ENCODE peak calls at places on chromosomes 16 and 17, in eight cellular contexts. K is IMR-90, U is PC-3, E is A549, P is mammary epithelial cell, A is SK-N-SH, W is keratinocyte, Q is endothelial cell of umbilical vein. D is an unnamed sample.

GRCh38 chr17:3754458-3755334 is 31.0 kb downstream of the HASPIN start:
- DNase-seq in K (no peak), U (peak; percentile 93), E (peak; percentile 58), P (peak; percentile 96), A (peak; percentile 79), W (peak; percentile 99), Q (no peak), D (peak; percentile 58)

GRCh38 chr17:22703786-22704441 is 1011.6 kb downstream of the KCNJ18 start:
- DNase-seq in K (no peak), U (no peak), E (peak; percentile 21), P (no peak), A (peak; percentile 68), W (no peak), Q (no peak), D (no peak)

GRCh38 chr16:75000481-75001081 is 1.8 kb downstream of the ZNRF1 start:
- DNase-seq in K (peak; percentile 37), U (peak; percentile 30), E (no peak), P (peak; percentile 47), A (peak; percentile 61), W (no peak), Q (peak; percentile 42), D (peak; percentile 52)

GRCh38 chr16:53865492-53865863 is 161.5 kb downstream of the FTO start:
- DNase-seq in K (no peak), U (no peak), E (peak; percentile 22), P (peak; percentile 84), A (no peak), W (peak; percentile 25), Q (peak; percentile 73), D (peak; percentile 71)

GRCh38 chr16:59688006-59688405 is 953.9 kb upstream of the GOT2 start:
- DNase-seq in K (no peak), U (no peak), E (no peak), P (no peak), A (no peak), W (no peak), Q (no peak), D (no peak)

GRCh38 chr17:29870836-29871430 is 59.1 kb downstream of the SSH2 start:
- DNase-seq in K (no peak), U (no peak), E (no peak), P (no peak), A (no peak), W (no peak), Q (no peak), D (no peak)

GRCh38 chr16:75477680-75478473 is 13.4 kb upstream of the TMEM170A start:
- DNase-seq in K (no peak), U (peak; percentile 58), E (no peak), P (peak; percentile 52), A (no peak), W (no peak), Q (no peak), D (no peak)

GRCh38 chr16:2470603-2471015 is 488 bp upstream of the NTN3 start:
- DNase-seq in K (no peak), U (peak; percentile 24), E (peak; percentile 41), P (no peak), A (no peak), W (no peak), Q (no peak), D (peak; percentile 37)

GRCh38 chr16:1310832-1311200 is 1.4 kb downstream of the UBE2I start:
- DNase-seq in K (no peak), U (no peak), E (no peak), P (no peak), A (no peak), W (no peak), Q (peak; percentile 29), D (peak; percentile 65)

GRCh38 chr16:28623172-28623711 is 13.4 kb upstream of the SULT1A1 start:
- DNase-seq in K (no peak), U (peak; percentile 67), E (peak; percentile 32), P (peak; percentile 39), A (no peak), W (no peak), Q (peak; percentile 24), D (peak; percentile 53)

GRCh38 chr16:70510216-70510615 is 13.1 kb downstream of the COG4 start:
- DNase-seq in K (no peak), U (no peak), E (no peak), P (no peak), A (no peak), W (no peak), Q (no peak), D (no peak)

GRCh38 chr16:66996983-66997358 is 8.6 kb downstream of the CES4A start:
- DNase-seq in K (no peak), U (no peak), E (no peak), P (no peak), A (no peak), W (no peak), Q (no peak), D (no peak)

GRCh38 chr17:73365203-73365933 is 53.6 kb upstream of the CDC42EP4 start:
- DNase-seq in K (no peak), U (no peak), E (no peak), P (no peak), A (no peak), W (no peak), Q (no peak), D (peak; percentile 17)

GRCh38 chr16:15576960-15577958 is 65.7 kb downstream of the MARF1 start:
- DNase-seq in K (no peak), U (no peak), E (no peak), P (no peak), A (no peak), W (no peak), Q (no peak), D (no peak)

GRCh38 chr16:55113195-55113594 is 182.5 kb downstream of the IRX5 start:
- DNase-seq in K (no peak), U (no peak), E (no peak), P (no peak), A (no peak), W (no peak), Q (no peak), D (no peak)

GRCh38 chr17:1095093-1095852 is 84.5 kb downstream of the ABR start:
- DNase-seq in K (no peak), U (no peak), E (no peak), P (no peak), A (no peak), W (no peak), Q (no peak), D (no peak)

GRCh38 chr17:83034525-83034924 is 44.9 kb upstream of the METRNL start:
- DNase-seq in K (no peak), U (no peak), E (no peak), P (no peak), A (no peak), W (no peak), Q (no peak), D (no peak)

GRCh38 chr17:14061666-14062560 is 7.4 kb upstream of the COX10 start:
- DNase-seq in K (peak; percentile 84), U (peak; percentile 93), E (no peak), P (peak; percentile 48), A (no peak), W (peak; percentile 36), Q (peak; percentile 69), D (peak; percentile 93)

GRCh38 chr17:14070344-14071007 is 1.2 kb downstream of the COX10 start:
- DNase-seq in K (no peak), U (no peak), E (no peak), P (no peak), A (no peak), W (no peak), Q (no peak), D (no peak)

GRCh38 chr17:14069251-14069981 is at the start of gene COX10:
- DNase-seq in K (peak; percentile 71), U (peak; percentile 96), E (peak; percentile 92), P (peak; percentile 85), A (peak; percentile 89), W (peak; percentile 36), Q (peak; percentile 80), D (peak; percentile 94)

GRCh38 chr17:14068542-14069250 is 608 bp upstream of the COX10 start:
- DNase-seq in K (no peak), U (peak; percentile 26), E (peak; percentile 14), P (no peak), A (no peak), W (no peak), Q (no peak), D (peak; percentile 14)

DNA sequence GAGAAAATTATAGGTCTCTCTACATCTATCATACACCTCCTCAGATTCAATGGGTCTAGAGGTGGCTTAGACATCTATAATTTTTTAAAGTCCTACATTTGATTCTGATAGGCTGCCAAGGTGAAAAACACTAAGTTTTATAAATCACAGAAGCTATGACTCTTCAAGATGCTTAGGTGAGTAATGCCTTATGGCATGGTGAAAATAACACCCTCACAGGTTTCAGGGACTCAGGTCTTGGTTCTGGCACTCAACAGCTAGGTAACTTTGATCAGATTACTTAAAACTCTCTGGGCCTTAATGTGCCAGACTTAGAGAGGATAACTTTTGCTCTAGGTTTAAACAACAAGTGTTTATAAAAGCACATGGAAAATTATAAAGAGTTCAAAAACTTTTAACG is 2.0 kb upstream of the COX10 start:
- DNase-seq in K (no peak), U (peak; percentile 10), E (no peak), P (no peak), A (no peak), W (no peak), Q (no peak), D (peak; percentile 10)
- H3K4me2 ChIP-seq in K (no peak overlapping the region), U (peak overlapping the region; percentile 12), E (no peak overlapping the region), P (no peak overlapping the region), A (no peak overlapping the region), W (no peak overlapping the region), Q (no peak overlapping the region), D (no peak overlapping the region)

GRCh38 chr17:6570731-6571465 is 14.5 kb upstream of the PITPNM3 start:
- DNase-seq in K (no peak), U (no peak), E (no peak), P (no peak), A (no peak), W (no peak), Q (no peak), D (no peak)
- H3K4me2 ChIP-seq in K (no peak overlapping the region), U (no peak overlapping the region), E (no peak overlapping the region), P (no peak overlapping the region), A (no peak overlapping the region), W (no peak overlapping the region), Q (no peak overlapping the region), D (no peak overlapping the region)

GRCh38 chr17:62617894-62618472 is 9.5 kb upstream of the MRC2 start:
- DNase-seq in K (peak; percentile 41), U (no peak), E (no peak), P (no peak), A (no peak), W (no peak), Q (no peak), D (peak; percentile 66)

GRCh38 chr17:62618647-62619412 is 8.6 kb upstream of the MRC2 start:
- DNase-seq in K (no peak), U (no peak), E (no peak), P (no peak), A (no peak), W (no peak), Q (no peak), D (no peak)

GRCh38 chr17:62619413-62620155 is 7.9 kb upstream of the MRC2 start:
- DNase-seq in K (no peak), U (no peak), E (no peak), P (no peak), A (no peak), W (no peak), Q (no peak), D (no peak)

GRCh38 chr17:62615503-62615902 is 12.0 kb upstream of the MRC2 start:
- DNase-seq in K (no peak), U (no peak), E (no peak), P (no peak), A (no peak), W (no peak), Q (no peak), D (no peak)

GRCh38 chr17:62616993-62617893 is 10.2 kb upstream of the MRC2 start:
- DNase-seq in K (peak; percentile 56), U (no peak), E (no peak), P (no peak), A (no peak), W (no peak), Q (no peak), D (peak; percentile 43)
- H3K4me2 ChIP-seq in K (no peak overlapping the region), U (no peak overlapping the region), E (no peak overlapping the region), P (no peak overlapping the region), A (no peak overlapping the region), W (no peak overlapping the region), Q (no peak overlapping the region), D (no peak overlapping the region)

GRCh38 chr16:13919683-13920509 is at the start of gene ERCC4:
- DNase-seq in K (peak; percentile 98), U (peak; percentile 98), E (peak; percentile 99), P (peak; percentile 98), A (peak; percentile 96), W (peak; percentile 94), Q (peak; percentile 100), D (peak; percentile 100)
- H3K4me2 ChIP-seq in K (peak within 1 kb of the TSS; percentile 86), U (peak within 1 kb of the TSS; percentile 97), E (peak within 1 kb of the TSS; percentile 93), P (peak within 1 kb of the TSS; percentile 72), A (peak within 1 kb of the TSS; percentile 96), W (peak within 1 kb of the TSS; percentile 96), Q (peak within 1 kb of the TSS; percentile 83), D (peak within 1 kb of the TSS; percentile 99)

D was measured in GM23248.